ENCODE peak calls at places on chromosomes 11 and 22, in ten cellular contexts. D is psoas muscle; T is left colon; G is NCI-H446; Q is stimulated activated CD4-positive, alpha-beta T cell treated with anti-CD3 and anti-CD28 coated beads, Interleukin-12 subunit alpha, Interleukin-12 subunit beta, amount 100 ng/mL, for 4 hours; K is fibroblast of mammary gland; R is sciatic nerve; J is T-helper 2 cell; M is PC-3; I is IMR-90. X is an unnamed sample.

GRCh38 chr11:46246514-46246913 is 30.9 kb upstream of the CREB3L1 start:
- DNase-seq in D (no peak), T (no peak), G (no peak), Q (no peak), K (peak; percentile 66), R (no peak), J (no peak), M (no peak), I (peak; percentile 47), X (no peak)

GRCh38 chr22:24506802-24507438 is 11.8 kb downstream of the UPB1 start:
- DNase-seq in D (no peak), T (no peak), G (no peak), Q (no peak), K (peak; percentile 46), R (no peak), J (no peak), M (peak; percentile 54), I (peak; percentile 45), X (no peak)

GRCh38 chr22:45994516-45995404 is 17.8 kb upstream of the WNT7B start:
- DNase-seq in D (peak; percentile 87), T (peak; percentile 80), G (peak; percentile 28), Q (peak; percentile 79), K (peak; percentile 64), R (peak; percentile 95), J (peak; percentile 79), M (peak; percentile 77), I (peak; percentile 44), X (no peak)

GRCh38 chr22:25403752-25404471 is 160.6 kb upstream of the GRK3 start:
- DNase-seq in D (no peak), T (peak; percentile 34), G (peak; percentile 17), Q (no peak), K (peak; percentile 77), R (no peak), J (no peak), M (peak; percentile 21), I (peak; percentile 41), X (no peak)

GRCh38 chr11:124778281-124778680 is 16.2 kb upstream of the ESAM start:
- DNase-seq in D (no peak), T (no peak), G (no peak), Q (no peak), K (no peak), R (no peak), J (no peak), M (peak; percentile 36), I (no peak), X (no peak)

GRCh38 chr11:34650528-34650927 is 29.6 kb downstream of the EHF start:
- DNase-seq in D (no peak), T (no peak), G (no peak), Q (peak; percentile 64), K (peak; percentile 45), R (no peak), J (peak; percentile 70), M (no peak), I (peak; percentile 22), X (no peak)

GRCh38 chr22:20232237-20232598 is 35.9 kb downstream of the RTN4R start:
- DNase-seq in D (no peak), T (no peak), G (no peak), Q (no peak), K (no peak), R (no peak), J (no peak), M (no peak), I (no peak), X (no peak)

GRCh38 chr11:34266090-34266912 is 91.5 kb downstream of the ABTB2 start:
- DNase-seq in D (peak; percentile 38), T (no peak), G (peak; percentile 12), Q (no peak), K (peak; percentile 96), R (peak; percentile 78), J (no peak), M (peak; percentile 78), I (peak; percentile 95), X (no peak)

GRCh38 chr11:2991477-2992233 is 474 bp downstream of the NAP1L4 start:
- DNase-seq in D (no peak), T (no peak), G (peak; percentile 67), Q (no peak), K (peak; percentile 34), R (peak; percentile 74), J (no peak), M (no peak), I (peak; percentile 20), X (no peak)

GRCh38 chr11:59206635-59207034 is 6.1 kb downstream of the MPEG1 start:
- DNase-seq in D (no peak), T (peak; percentile 56), G (no peak), Q (no peak), K (no peak), R (no peak), J (no peak), M (peak; percentile 75), I (peak; percentile 25), X (no peak)

GRCh38 chr11:108204918-108205499 is 17.4 kb downstream of the NPAT start:
- DNase-seq in D (no peak), T (no peak), G (no peak), Q (no peak), K (no peak), R (no peak), J (no peak), M (no peak), I (no peak), X (no peak)

GRCh38 chr22:21594865-21595452 is 27.4 kb downstream of the UBE2L3 start:
- DNase-seq in D (no peak), T (no peak), G (no peak), Q (no peak), K (no peak), R (no peak), J (no peak), M (no peak), I (no peak), X (no peak)

GRCh38 chr11:126547161-126547560 is 191.7 kb downstream of the ST3GAL4 start:
- DNase-seq in D (no peak), T (no peak), G (no peak), Q (no peak), K (peak; percentile 79), R (no peak), J (no peak), M (peak; percentile 38), I (peak; percentile 89), X (no peak)

GRCh38 chr11:99968336-99968735 is 718.8 kb upstream of the ARHGAP42 start:
- DNase-seq in D (no peak), T (no peak), G (no peak), Q (no peak), K (no peak), R (no peak), J (no peak), M (no peak), I (no peak), X (no peak)

GRCh38 chr22:50269573-50270301 is 443 bp downstream of the MAPK11 start:
- DNase-seq in D (no peak), T (no peak), G (no peak), Q (peak; percentile 57), K (peak; percentile 21), R (no peak), J (no peak), M (peak; percentile 27), I (peak; percentile 31), X (no peak)

GRCh38 chr11:115765803-115766239 is 261.6 kb upstream of the CADM1 start:
- DNase-seq in D (no peak), T (no peak), G (no peak), Q (no peak), K (no peak), R (no peak), J (no peak), M (no peak), I (peak; percentile 81), X (peak; percentile 12)

GRCh38 chr11:25981998-25982397 is 349.9 kb upstream of the ANO3 start:
- DNase-seq in D (no peak), T (no peak), G (no peak), Q (no peak), K (peak; percentile 84), R (no peak), J (no peak), M (peak; percentile 68), I (peak; percentile 77), X (no peak)

GRCh38 chr11:65435981-65436411 is 13.4 kb downstream of the NEAT1 start:
- DNase-seq in D (peak; percentile 52), T (no peak), G (no peak), Q (no peak), K (peak; percentile 53), R (peak; percentile 55), J (no peak), M (no peak), I (no peak), X (no peak)

GRCh38 chr11:59174664-59175033 is 2.7 kb downstream of the DTX4 start:
- DNase-seq in D (no peak), T (peak; percentile 53), G (no peak), Q (no peak), K (no peak), R (no peak), J (no peak), M (peak; percentile 94), I (peak; percentile 70), X (no peak)

GRCh38 chr11:117903505-117904382 is 25.5 kb downstream of the TMPRSS13 start:
- DNase-seq in D (no peak), T (no peak), G (no peak), Q (no peak), K (no peak), R (peak; percentile 44), J (no peak), M (no peak), I (no peak), X (no peak)

GRCh38 chr11:3164540-3165151 is 464 bp downstream of the OSBPL5 start:
- DNase-seq in D (no peak), T (no peak), G (no peak), Q (no peak), K (no peak), R (peak; percentile 64), J (no peak), M (no peak), I (no peak), X (no peak)